ENCODE peak calls at places on chromosomes 11 and 22, in four cellular contexts. T is mesendoderm, Z is fibroblast of lung, O is HCT116. V is an unnamed sample.

GRCh38 chr22:17638432-17639237 is at the start of gene BCL2L13:
- DNase-seq in Z (peak), O (peak), T (peak), V (peak)

GRCh38 chr11:121471167-121471566 is 18.4 kb upstream of the SORL1-AS1 start:
- DNase-seq in O (no peak), Z (no peak), T (no peak), V (no peak)

GRCh38 chr11:2913029-2913431 is 16.2 kb downstream of the PHLDA2 start:
- DNase-seq in O (no peak), Z (peak), T (peak), V (peak)

GRCh38 chr11:45089845-45090499 is 56.5 kb upstream of the PRDM11 start:
- DNase-seq in O (no peak), Z (peak), T (peak), V (peak)

GRCh38 chr11:16154715-16155396 is 201.5 kb downstream of the SOX6 start:
- DNase-seq in O (no peak), T (peak), Z (no peak), V (no peak)

GRCh38 chr11:112634551-112634950 is 326.7 kb upstream of the NCAM1 start:
- DNase-seq in T (peak), O (no peak), Z (no peak), V (no peak)

GRCh38 chr11:47551086-47551485 is 1.8 kb downstream of the CELF1 start:
- DNase-seq in T (peak), O (no peak), Z (peak), V (no peak)

GRCh38 chr11:7561562-7561961 is 47.8 kb downstream of the PPFIBP2 start:
- DNase-seq in Z (no peak), O (no peak), T (no peak), V (no peak)

GRCh38 chr11:130924750-130925149 is 8.5 kb upstream of the SNX19 start:
- DNase-seq in Z (no peak), O (no peak), T (no peak), V (no peak)

GRCh38 chr11:18566406-18566805 is 22.1 kb downstream of the UEVLD start:
- DNase-seq in Z (peak), T (no peak), O (no peak), V (no peak)

GRCh38 chr11:13210424-13210823 is 67.2 kb upstream of the BMAL1 start:
- DNase-seq in O (peak), T (peak), Z (peak), V (peak)

GRCh38 chr11:90218606-90219005 is 4.2 kb downstream of the CHORDC1 start:
- DNase-seq in O (no peak), Z (no peak), T (peak), V (peak)

GRCh38 chr11:14357843-14358728 is 897 bp downstream of the RRAS2 start:
- DNase-seq in Z (peak), O (peak), T (peak), V (peak)

GRCh38 chr22:46317646-46318045 is 17.9 kb upstream of the TRMU start:
- DNase-seq in Z (no peak), O (no peak), T (no peak), V (no peak)

GRCh38 chr11:74839971-74840370 is 91.3 kb downstream of the RNF169 start:
- DNase-seq in Z (no peak), O (no peak), T (no peak), V (no peak)

GRCh38 chr11:8288166-8288772 is 24.6 kb upstream of the LMO1 start:
- DNase-seq in O (no peak), T (no peak), Z (no peak), V (no peak)

GRCh38 chr11:82814379-82814778 is 80.7 kb upstream of the FAM181B start:
- DNase-seq in O (no peak), Z (no peak), T (no peak), V (peak)

GRCh38 chr11:61571337-61571736 is 9.5 kb downstream of the SYT7 start:
- DNase-seq in Z (no peak), T (no peak), O (no peak), V (no peak)

GRCh38 chr11:32447252-32447651 is 11.9 kb upstream of the WT1 start:
- DNase-seq in T (peak), O (no peak), Z (no peak), V (no peak)

GRCh38 chr11:96342131-96342970 is 644 bp downstream of the MAML2 start:
- DNase-seq in T (no peak), O (no peak), Z (peak), V (no peak)

GRCh38 chr11:14812776-14813175 is 79.3 kb downstream of the CYP2R1 start:
- DNase-seq in T (peak), O (no peak), Z (no peak), V (no peak)

GRCh38 chr11:46637546-46637945 is 20.2 kb downstream of the ATG13 start:
- DNase-seq in O (no peak), T (no peak), Z (no peak), V (no peak)

GRCh38 chr22:28245579-28246224 is 326.6 kb upstream of the PITPNB start:
- DNase-seq in T (peak), Z (peak), O (no peak), V (no peak)

GRCh38 chr11:102368472-102368871 is 21.5 kb downstream of the BIRC2 start:
- DNase-seq in Z (no peak), O (no peak), T (no peak), V (no peak)

GRCh38 chr11:123057604-123058305 is 4.2 kb downstream of the HSPA8 start:
- DNase-seq in T (no peak), Z (no peak), O (no peak), V (no peak)

GRCh38 chr11:73140213-73141030 is 1.7 kb downstream of the FCHSD2 start:
- DNase-seq in T (peak), O (no peak), Z (peak), V (peak)

GRCh38 chr11:119432484-119433368 is 9.8 kb upstream of the THY1 start:
- DNase-seq in O (no peak), Z (peak), T (peak), V (no peak)

GRCh38 chr22:38074181-38075104 is 9.5 kb downstream of the SLC16A8 start:
- DNase-seq in T (peak), Z (peak), O (no peak), V (peak)

GRCh38 chr22:20953668-20954500 is 13.2 kb upstream of the AIFM3 start:
- DNase-seq in T (no peak), Z (peak), O (no peak), V (no peak)

GRCh38 chr11:131618203-131618602 is 247.8 kb downstream of the NTM start:
- DNase-seq in T (no peak), Z (peak), O (no peak), V (no peak)

GRCh38 chr11:113415343-113415742 is 27.8 kb downstream of the ANKK1 start:
- DNase-seq in Z (no peak), T (no peak), O (no peak), V (no peak)

GRCh38 chr11:1008001-1008400 is 28.5 kb downstream of the MUC6 start:
- DNase-seq in T (no peak), Z (no peak), O (no peak), V (no peak)
- H3K4me3 ChIP-seq in T (no peak), Z (no peak), O (no peak), V (no peak)

GRCh38 chr11:71450507-71450906 is 2.3 kb upstream of the DHCR7 start:
- DNase-seq in Z (no peak), O (no peak), T (no peak), V (no peak)

GRCh38 chr11:71453911-71454304 is 905 bp downstream of the NADSYN1 start:
- DNase-seq in T (no peak), Z (no peak), O (no peak), V (no peak)

GRCh38 chr11:71453021-71453910 is at the start of gene NADSYN1:
- DNase-seq in T (peak), O (peak), Z (peak), V (peak)

GRCh38 chr11:71452354-71453020 is 516 bp upstream of the NADSYN1 start:
- DNase-seq in O (no peak), T (peak), Z (peak), V (no peak)

DNA sequence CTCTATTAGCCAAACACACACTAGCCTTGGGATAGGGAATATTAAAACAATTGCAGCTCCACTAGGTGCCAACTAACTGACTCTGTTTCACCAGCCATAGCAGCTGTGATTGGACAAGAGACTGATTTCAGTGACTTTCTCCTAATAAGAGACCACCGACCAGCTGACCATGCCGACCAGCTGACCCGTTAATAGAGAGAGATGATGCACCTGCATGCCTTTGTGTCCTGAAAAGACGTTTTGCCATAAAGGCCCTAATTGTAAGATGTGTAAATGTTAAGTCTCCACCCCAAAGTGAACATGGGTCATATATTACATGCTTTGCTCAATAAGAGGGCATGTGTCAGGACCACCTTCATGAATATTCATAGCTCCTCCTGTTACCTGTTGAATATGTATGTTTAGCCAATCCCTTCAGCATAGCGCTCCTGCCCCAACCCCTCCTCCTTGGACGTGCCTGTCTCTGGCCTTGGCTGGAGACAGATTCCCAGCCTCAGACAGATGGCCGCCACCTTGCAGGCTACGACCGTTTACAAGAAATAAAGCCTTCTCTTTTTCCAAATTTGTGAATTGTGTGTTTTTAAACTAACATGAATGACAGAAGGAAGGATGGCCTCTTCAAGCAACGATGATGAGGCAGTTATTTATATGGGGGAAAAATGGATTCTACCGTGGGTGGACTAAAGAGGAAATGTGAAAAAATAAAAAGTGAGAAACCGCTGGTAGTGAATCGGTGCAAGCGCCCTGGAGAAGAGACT is 1.2 kb upstream of the NADSYN1 start:
- DNase-seq in O (no peak), T (peak), Z (no peak), V (peak)
- H3K9ac ChIP-seq in O (no peak), T (no peak), Z (no peak), V (no peak)

DNA sequence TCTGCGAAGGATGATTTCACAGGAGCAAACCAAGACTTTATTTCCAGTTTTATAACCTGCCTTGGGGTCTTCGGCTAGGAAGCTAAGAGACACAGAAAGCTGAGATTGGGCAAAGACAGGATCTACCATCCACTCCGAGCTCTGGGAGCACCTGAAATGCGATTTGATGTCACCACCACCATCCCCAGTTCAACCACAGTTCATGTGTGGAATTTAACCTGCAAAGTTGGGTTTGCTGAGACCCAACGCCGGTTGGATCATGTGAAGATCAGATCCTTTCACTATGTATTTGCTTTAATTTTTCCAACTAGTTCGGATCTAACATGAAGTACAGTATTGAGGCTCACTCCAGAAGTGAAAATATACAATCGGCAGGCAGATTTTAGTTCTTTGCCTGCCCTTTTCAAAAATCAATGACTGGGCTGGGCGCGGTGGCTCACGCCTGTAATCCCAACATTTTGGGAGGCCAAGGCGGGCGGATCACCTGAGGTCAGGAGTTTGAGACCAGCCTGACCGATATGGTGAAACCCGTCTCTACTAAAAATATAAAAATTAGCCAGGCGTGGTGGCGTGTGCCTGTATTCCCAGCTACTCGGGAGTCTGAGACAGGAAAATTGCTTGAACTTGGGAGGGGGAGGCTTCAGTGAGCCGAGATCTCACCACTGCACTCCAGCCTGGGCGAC is 1.4 kb upstream of the C11orf24 start:
- DNase-seq in O (no peak), T (no peak), Z (no peak), V (no peak)
- H3K4me3 ChIP-seq in O (peak), T (no peak), Z (peak), V (peak)

DNA sequence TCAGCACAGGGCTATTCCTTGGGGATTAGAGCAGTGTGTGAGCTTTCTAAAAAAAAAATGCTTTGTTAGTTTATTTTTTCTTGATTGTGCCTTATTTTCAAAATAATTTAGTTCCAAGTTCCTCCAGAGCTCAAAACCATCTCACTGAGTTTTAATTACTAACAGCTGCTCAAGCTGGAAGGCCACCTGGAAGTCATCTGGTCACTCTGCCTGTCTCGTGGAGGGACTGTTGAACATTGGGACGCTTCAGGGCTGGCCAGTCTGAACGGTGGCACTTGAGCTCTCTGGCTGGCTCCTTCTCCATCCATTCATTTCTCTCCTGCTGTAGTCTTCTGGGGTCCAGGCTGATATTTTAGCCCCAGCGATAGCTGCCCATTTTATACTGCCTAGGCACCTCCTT is 4.0 kb downstream of the OR51E1 start:
- DNase-seq in O (no peak), Z (no peak), T (no peak), V (no peak)
- H3K9ac ChIP-seq in O (no peak), Z (no peak), T (no peak), V (no peak)

GRCh38 chr11:34791725-34792124 is 124.5 kb downstream of the APIP start:
- DNase-seq in Z (no peak), O (no peak), T (no peak), V (no peak)

GRCh38 chr11:34793666-34794065 is 122.5 kb downstream of the APIP start:
- DNase-seq in O (no peak), T (no peak), Z (peak), V (no peak)

GRCh38 chr11:34790620-34791019 is 125.6 kb downstream of the APIP start:
- DNase-seq in T (peak), Z (no peak), O (no peak), V (no peak)

GRCh38 chr11:34792814-34793241 is 123.4 kb downstream of the APIP start:
- DNase-seq in Z (no peak), O (no peak), T (no peak), V (no peak)

GRCh38 chr11:34792143-34792542 is 124.0 kb downstream of the APIP start:
- DNase-seq in T (peak), O (no peak), Z (no peak), V (peak)
- H3K4me3 ChIP-seq in T (no peak), O (no peak), Z (no peak), V (no peak)

GRCh38 chr11:128732471-128733277 is 38.8 kb downstream of the FLI1 start:
- DNase-seq in O (no peak), T (no peak), Z (no peak), V (no peak)

GRCh38 chr11:128735935-128736610 is 42.2 kb downstream of the FLI1 start:
- DNase-seq in T (peak), O (no peak), Z (no peak), V (peak)

GRCh38 chr11:128733440-128734115 is 39.7 kb downstream of the FLI1 start:
- DNase-seq in Z (peak), T (peak), O (no peak), V (peak)

GRCh38 chr11:128737704-128738103 is 43.8 kb downstream of the FLI1 start:
- DNase-seq in O (no peak), Z (no peak), T (no peak), V (no peak)

GRCh38 chr11:128734439-128735224 is 40.8 kb downstream of the FLI1 start:
- DNase-seq in Z (no peak), O (no peak), T (no peak), V (no peak)
- H3K9ac ChIP-seq in Z (no peak), O (no peak), T (no peak), V (no peak)

DNA sequence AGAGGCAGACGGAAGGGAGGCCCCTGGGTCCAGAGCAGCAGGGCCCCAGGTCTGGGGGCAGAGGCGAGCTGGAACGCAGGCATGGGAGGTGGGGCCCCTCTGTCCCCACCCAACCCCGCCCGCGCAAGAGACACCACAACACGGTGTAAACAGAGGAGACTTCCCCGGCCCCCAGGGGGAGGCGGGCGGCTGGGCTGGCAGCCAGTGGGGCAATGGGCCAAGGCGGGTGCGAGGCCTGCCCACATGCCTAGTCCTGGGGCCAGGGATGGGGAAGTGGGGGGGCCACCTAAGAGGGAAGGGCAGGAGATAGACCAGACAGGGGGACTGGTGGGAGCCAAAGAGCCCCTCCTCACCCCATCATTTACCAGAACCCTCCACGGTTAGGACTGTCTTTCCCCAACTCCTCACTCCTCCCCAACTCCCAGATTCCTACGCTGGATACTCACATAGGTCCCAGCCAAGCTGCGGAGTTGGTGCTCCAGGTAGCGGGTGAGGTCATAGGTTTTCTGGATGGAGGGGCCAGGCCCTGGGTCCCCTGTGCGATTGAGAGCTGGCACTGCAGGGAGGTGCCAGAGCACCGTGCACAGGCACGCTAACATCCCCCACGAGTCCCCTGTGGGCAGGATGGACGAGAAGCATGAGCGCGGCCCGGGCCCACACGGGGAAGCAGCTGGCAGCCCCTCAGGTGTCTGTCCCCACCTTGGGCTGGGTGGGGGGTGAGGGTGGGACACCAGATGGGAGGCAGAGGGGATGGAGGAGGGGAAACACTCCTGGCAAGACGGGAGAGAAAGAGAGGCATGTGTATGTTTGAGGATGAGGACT is 6.2 kb downstream of the CLCF1 start:
- DNase-seq in Z (peak), O (no peak), T (no peak), V (no peak)
- H3K4me3 ChIP-seq in Z (no peak), O (no peak), T (no peak), V (no peak)

V was measured in endodermal cell.